ENCODE peak calls at places on chromosomes 7 and 10, in four cellular contexts. B is Calu3; V is naive thymus-derived CD8-positive, alpha-beta T cell; H is neural crest cell. P is an unnamed sample.

GRCh38 chr7:128962837-128963236 is 25.1 kb downstream of the IRF5 start:
- DNase-seq in B (no peak), V (no peak), H (no peak), P (no peak)

GRCh38 chr10:112782176-112782907 is 167.7 kb upstream of the TCF7L2 start:
- DNase-seq in B (no peak), V (no peak), H (no peak), P (no peak)

GRCh38 chr10:73734796-73735305 is 9.3 kb upstream of the SEC24C start:
- DNase-seq in B (no peak), V (no peak), H (no peak), P (no peak)

GRCh38 chr7:80472491-80473200 is 39.2 kb downstream of the GNAT3 start:
- DNase-seq in B (no peak), V (no peak), H (no peak), P (no peak)

GRCh38 chr7:11192506-11192905 is 218.8 kb downstream of the PHF14 start:
- DNase-seq in B (no peak), V (no peak), H (no peak), P (no peak)

GRCh38 chr10:72847681-72848080 is 45.9 kb upstream of the OIT3 start:
- DNase-seq in B (no peak), V (no peak), H (no peak), P (no peak)

GRCh38 chr7:105827106-105827870 is 49.1 kb downstream of the ATXN7L1 start:
- DNase-seq in B (no peak), V (no peak), H (no peak), P (no peak)

GRCh38 chr7:28075674-28076358 is 104.8 kb downstream of the JAZF1 start:
- DNase-seq in B (no peak), V (no peak), H (no peak), P (no peak)

GRCh38 chr7:20440472-20441105 is 109.9 kb downstream of the ITGB8 start:
- DNase-seq in B (peak; percentile 52), V (no peak), H (peak; percentile 25), P (no peak)

GRCh38 chr7:2958416-2959342 is 85.0 kb downstream of the CARD11 start:
- DNase-seq in B (no peak), V (no peak), H (no peak), P (no peak)